ENCODE peak calls at places on chromosomes 6 and 20, in five cellular contexts. W, E, J, A and N are unnamed samples.

GRCh38 chr6:44039191-44039719 is 88.0 kb downstream of the MRPL14 start:
- DNase-seq in W (no peak), E (no peak), J (no peak), A (no peak), N (no peak)

GRCh38 chr6:41917528-41917927 is 3.4 kb downstream of the MED20 start:
- DNase-seq in W (no peak), E (no peak), J (peak; percentile 88), A (no peak), N (peak; percentile 60)

GRCh38 chr6:28729501-28730402 is 194.0 kb downstream of the TRIM27 start:
- DNase-seq in W (no peak), E (no peak), J (no peak), A (no peak), N (no peak)

GRCh38 chr6:147514831-147515230 is 6.3 kb downstream of the SAMD5 start:
- DNase-seq in W (no peak), E (no peak), J (no peak), A (no peak), N (no peak)

GRCh38 chr6:118679293-118679692 is 27.9 kb upstream of the CEP85L start:
- DNase-seq in W (no peak), E (no peak), J (peak; percentile 30), A (no peak), N (no peak)

GRCh38 chr6:72721346-72721745 is 99.5 kb downstream of the KCNQ5 start:
- DNase-seq in W (no peak), E (no peak), J (no peak), A (no peak), N (no peak)

GRCh38 chr6:161817881-161818280 is 544.0 kb upstream of the AGPAT4 start:
- DNase-seq in W (no peak), E (no peak), J (no peak), A (no peak), N (no peak)

GRCh38 chr6:152270301-152270925 is 366.7 kb downstream of the SYNE1 start:
- DNase-seq in W (no peak), E (no peak), J (peak; percentile 75), A (no peak), N (peak; percentile 29)

GRCh38 chr20:36647194-36648121 is 1.5 kb upstream of the SLA2 start:
- DNase-seq in W (no peak), E (no peak), J (no peak), A (no peak), N (no peak)

GRCh38 chr6:155120034-155120433 is 124.9 kb downstream of the TIAM2 start:
- DNase-seq in W (no peak), E (no peak), J (peak; percentile 26), A (no peak), N (no peak)

GRCh38 chr20:58721951-58722371 is 29.4 kb downstream of the NPEPL1 start:
- DNase-seq in W (no peak), E (no peak), J (no peak), A (no peak), N (no peak)

GRCh38 chr6:149846321-149846720 is 17.8 kb downstream of the LRP11 start:
- DNase-seq in W (no peak), E (no peak), J (peak; percentile 74), A (no peak), N (no peak)

GRCh38 chr20:49877254-49877990 is 37.9 kb downstream of the SPATA2 start:
- DNase-seq in W (no peak), E (no peak), J (no peak), A (no peak), N (no peak)

GRCh38 chr6:105041880-105042279 is 85.0 kb downstream of the LIN28B start:
- DNase-seq in W (no peak), E (no peak), J (no peak), A (no peak), N (no peak)

GRCh38 chr20:29079769-29080690 is 2177.4 kb upstream of the DEFB115 start:
- DNase-seq in W (no peak), E (no peak), J (no peak), A (no peak), N (peak; percentile 12)

GRCh38 chr6:121482004-121482693 is 46.7 kb downstream of the GJA1 start:
- DNase-seq in W (no peak), E (no peak), J (peak; percentile 88), A (no peak), N (peak; percentile 67)